ENCODE peak calls at places on chromosomes 5 and 9, in eight cellular contexts. One of them, this sample, is unnamed.
A peak's percentile ranks its signal among the peaks of the same experiment; 100 is the strongest.

GRCh38 chr5:139402561-139403158 is 1.2 kb downstream of the SPATA24 start:
- DNase-seq in A549: peak; percentile 72
- DNase-seq in SK-N-SH: no peak
- DNase-seq in transverse colon: peak; percentile 42
- DNase-seq in HepG2: peak; percentile 49
- DNase-seq in ovary: no peak
- DNase-seq in sigmoid colon: no peak
- DNase-seq in suprapubic skin: no peak
- DNase-seq in this sample: no peak

GRCh38 chr5:168328804-168329203 is 37.4 kb downstream of the WWC1 start:
- DNase-seq in HepG2: peak; percentile 70
- DNase-seq in SK-N-SH: no peak
- DNase-seq in sigmoid colon: no peak
- DNase-seq in ovary: no peak
- DNase-seq in transverse colon: peak; percentile 66
- DNase-seq in A549: peak; percentile 71
- DNase-seq in suprapubic skin: no peak
- DNase-seq in this sample: peak; percentile 53

GRCh38 chr5:39190311-39191102 is 28.9 kb downstream of the FYB1 start:
- DNase-seq in SK-N-SH: no peak
- DNase-seq in A549: no peak
- DNase-seq in sigmoid colon: no peak
- DNase-seq in transverse colon: no peak
- DNase-seq in ovary: no peak
- DNase-seq in HepG2: no peak
- DNase-seq in suprapubic skin: no peak
- DNase-seq in this sample: no peak

GRCh38 chr5:98031496-98031895 is 742.0 kb upstream of the RGMB start:
- DNase-seq in HepG2: no peak
- DNase-seq in SK-N-SH: no peak
- DNase-seq in A549: no peak
- DNase-seq in sigmoid colon: no peak
- DNase-seq in ovary: no peak
- DNase-seq in transverse colon: no peak
- DNase-seq in suprapubic skin: no peak
- DNase-seq in this sample: no peak

GRCh38 chr9:2676466-2676865 is 40.8 kb upstream of the KCNV2 start:
- DNase-seq in transverse colon: no peak
- DNase-seq in A549: no peak
- DNase-seq in ovary: no peak
- DNase-seq in suprapubic skin: no peak
- DNase-seq in sigmoid colon: no peak
- DNase-seq in SK-N-SH: no peak
- DNase-seq in HepG2: peak; percentile 13
- DNase-seq in this sample: peak; percentile 41

GRCh38 chr5:172492991-172493390 is 38.7 kb upstream of the SH3PXD2B start:
- DNase-seq in A549: no peak
- DNase-seq in SK-N-SH: no peak
- DNase-seq in HepG2: no peak
- DNase-seq in sigmoid colon: peak; percentile 80
- DNase-seq in ovary: no peak
- DNase-seq in suprapubic skin: peak; percentile 60
- DNase-seq in transverse colon: peak; percentile 6
- DNase-seq in this sample: no peak

GRCh38 chr5:989961-990530 is 18.6 kb upstream of the NKD2 start:
- DNase-seq in suprapubic skin: peak; percentile 86
- DNase-seq in ovary: no peak
- DNase-seq in SK-N-SH: peak; percentile 48
- DNase-seq in HepG2: no peak
- DNase-seq in transverse colon: peak; percentile 43
- DNase-seq in sigmoid colon: peak; percentile 90
- DNase-seq in A549: no peak
- DNase-seq in this sample: peak; percentile 36

GRCh38 chr9:3875371-3876132 is 349.8 kb upstream of the RFX3 start:
- DNase-seq in suprapubic skin: no peak
- DNase-seq in HepG2: no peak
- DNase-seq in transverse colon: no peak
- DNase-seq in sigmoid colon: no peak
- DNase-seq in A549: peak; percentile 64
- DNase-seq in SK-N-SH: peak; percentile 10
- DNase-seq in ovary: no peak
- DNase-seq in this sample: no peak

GRCh38 chr9:78188594-78188993 is 47.3 kb upstream of the CEP78 start:
- DNase-seq in transverse colon: no peak
- DNase-seq in HepG2: no peak
- DNase-seq in ovary: no peak
- DNase-seq in suprapubic skin: no peak
- DNase-seq in sigmoid colon: no peak
- DNase-seq in A549: no peak
- DNase-seq in SK-N-SH: no peak
- DNase-seq in this sample: no peak

GRCh38 chr5:179553875-179554274 is 3.5 kb downstream of the RUFY1 start:
- DNase-seq in SK-N-SH: no peak
- DNase-seq in suprapubic skin: peak; percentile 44
- DNase-seq in ovary: no peak
- DNase-seq in HepG2: peak; percentile 40
- DNase-seq in transverse colon: no peak
- DNase-seq in sigmoid colon: no peak
- DNase-seq in A549: no peak
- DNase-seq in this sample: no peak

GRCh38 chr9:78365979-78366697 is 69.2 kb downstream of the PSAT1 start:
- DNase-seq in A549: no peak
- DNase-seq in HepG2: no peak
- DNase-seq in ovary: no peak
- DNase-seq in sigmoid colon: no peak
- DNase-seq in transverse colon: no peak
- DNase-seq in suprapubic skin: no peak
- DNase-seq in SK-N-SH: peak; percentile 19
- DNase-seq in this sample: no peak

GRCh38 chr5:74424162-74424868 is 216.2 kb downstream of the ENC1 start:
- DNase-seq in ovary: no peak
- DNase-seq in suprapubic skin: no peak
- DNase-seq in SK-N-SH: no peak
- DNase-seq in transverse colon: no peak
- DNase-seq in HepG2: peak; percentile 75
- DNase-seq in A549: no peak
- DNase-seq in sigmoid colon: no peak
- DNase-seq in this sample: no peak

GRCh38 chr5:125149503-125149902 is 403.1 kb upstream of the ZNF608 start:
- DNase-seq in transverse colon: no peak
- DNase-seq in sigmoid colon: no peak
- DNase-seq in suprapubic skin: no peak
- DNase-seq in HepG2: no peak
- DNase-seq in A549: no peak
- DNase-seq in ovary: no peak
- DNase-seq in SK-N-SH: peak; percentile 30
- DNase-seq in this sample: no peak

GRCh38 chr9:109253241-109253636 is 67.6 kb downstream of the EPB41L4B start:
- DNase-seq in transverse colon: no peak
- DNase-seq in SK-N-SH: no peak
- DNase-seq in ovary: no peak
- DNase-seq in suprapubic skin: no peak
- DNase-seq in HepG2: no peak
- DNase-seq in sigmoid colon: no peak
- DNase-seq in A549: no peak
- DNase-seq in this sample: no peak

GRCh38 chr9:136881691-136882108 is 4.6 kb upstream of the TRAF2 start:
- DNase-seq in HepG2: peak; percentile 52
- DNase-seq in A549: no peak
- DNase-seq in sigmoid colon: no peak
- DNase-seq in ovary: no peak
- DNase-seq in suprapubic skin: no peak
- DNase-seq in transverse colon: peak; percentile 65
- DNase-seq in SK-N-SH: no peak
- DNase-seq in this sample: peak; percentile 61

GRCh38 chr9:117334101-117334500 is 80.8 kb downstream of the ASTN2 start:
- DNase-seq in suprapubic skin: no peak
- DNase-seq in SK-N-SH: no peak
- DNase-seq in HepG2: no peak
- DNase-seq in transverse colon: no peak
- DNase-seq in sigmoid colon: no peak
- DNase-seq in A549: no peak
- DNase-seq in ovary: no peak
- DNase-seq in this sample: no peak

GRCh38 chr9:2466703-2467102 is 154.9 kb upstream of the VLDLR start:
- DNase-seq in transverse colon: peak; percentile 12
- DNase-seq in SK-N-SH: no peak
- DNase-seq in HepG2: no peak
- DNase-seq in suprapubic skin: no peak
- DNase-seq in ovary: no peak
- DNase-seq in sigmoid colon: no peak
- DNase-seq in A549: no peak
- DNase-seq in this sample: no peak

GRCh38 chr5:127088226-127088625 is 14.9 kb upstream of the C5orf63 start:
- DNase-seq in suprapubic skin: no peak
- DNase-seq in SK-N-SH: no peak
- DNase-seq in A549: peak; percentile 13
- DNase-seq in transverse colon: peak; percentile 26
- DNase-seq in ovary: no peak
- DNase-seq in HepG2: no peak
- DNase-seq in sigmoid colon: no peak
- DNase-seq in this sample: no peak

DNA sequence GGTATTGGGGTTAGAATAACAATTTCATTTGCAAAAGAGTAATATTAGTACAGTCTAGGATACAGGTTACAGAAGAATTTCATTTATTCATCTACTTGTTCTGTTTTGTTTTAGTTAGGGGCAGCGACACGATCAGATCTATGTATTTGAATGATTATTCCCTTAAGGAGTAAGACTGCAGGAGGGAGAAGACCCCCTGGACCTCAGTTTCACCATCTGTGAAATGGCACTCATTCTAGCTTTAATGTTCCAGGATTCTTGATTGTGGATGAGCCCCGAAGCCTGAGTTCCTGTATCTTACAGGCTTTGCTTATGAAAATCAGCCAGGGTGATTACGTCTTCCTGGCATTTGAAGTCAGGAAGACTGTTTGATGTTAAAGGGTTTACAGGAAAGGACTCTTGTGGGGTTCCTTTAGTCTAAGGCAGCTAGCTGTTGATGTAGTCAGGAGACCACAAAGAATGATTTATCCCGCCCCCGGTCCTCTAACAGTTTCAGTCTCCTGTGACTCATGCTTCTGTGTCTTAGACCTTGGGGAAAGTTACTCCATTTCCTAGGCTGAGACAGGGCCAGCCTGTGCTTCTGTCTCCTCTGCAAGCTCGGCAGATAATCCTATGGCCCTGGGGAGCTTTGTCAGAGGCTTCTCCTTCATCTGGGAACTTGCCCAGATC is 11.5 kb downstream of the SMIM3 start:
- DNase-seq in suprapubic skin: no peak
- DNase-seq in A549: no peak
- DNase-seq in HepG2: no peak
- DNase-seq in SK-N-SH: no peak
- DNase-seq in ovary: peak; percentile 52
- DNase-seq in transverse colon: peak; percentile 31
- DNase-seq in sigmoid colon: peak; percentile 75
- DNase-seq in this sample: no peak
- H3K4me3 ChIP-seq in suprapubic skin: peak overlapping the region; percentile 3
- H3K4me3 ChIP-seq in A549: no peak overlapping the region
- H3K4me3 ChIP-seq in HepG2: no peak overlapping the region
- H3K4me3 ChIP-seq in SK-N-SH: peak overlapping the region; percentile 43
- H3K4me3 ChIP-seq in ovary: no peak overlapping the region
- H3K4me3 ChIP-seq in transverse colon: no peak overlapping the region
- H3K4me3 ChIP-seq in sigmoid colon: no peak overlapping the region
- H3K4me3 ChIP-seq in this sample: no peak overlapping the region

GRCh38 chr9:34520096-34520495 is 2.7 kb downstream of the ENHO start:
- DNase-seq in transverse colon: no peak
- DNase-seq in suprapubic skin: no peak
- DNase-seq in sigmoid colon: peak; percentile 50
- DNase-seq in HepG2: no peak
- DNase-seq in ovary: no peak
- DNase-seq in A549: no peak
- DNase-seq in SK-N-SH: no peak
- DNase-seq in this sample: no peak
- TF ChIP-seq EP300 in transverse colon: no peak
- TF ChIP-seq EP300 in suprapubic skin: no peak
- TF ChIP-seq EP300 in sigmoid colon: no peak
- TF ChIP-seq EP300 in HepG2: no peak
- TF ChIP-seq EP300 in ovary: no peak
- TF ChIP-seq EP300 in A549: no peak
- TF ChIP-seq EP300 in SK-N-SH: no peak
- TF ChIP-seq EP300 in this sample: no peak

DNA sequence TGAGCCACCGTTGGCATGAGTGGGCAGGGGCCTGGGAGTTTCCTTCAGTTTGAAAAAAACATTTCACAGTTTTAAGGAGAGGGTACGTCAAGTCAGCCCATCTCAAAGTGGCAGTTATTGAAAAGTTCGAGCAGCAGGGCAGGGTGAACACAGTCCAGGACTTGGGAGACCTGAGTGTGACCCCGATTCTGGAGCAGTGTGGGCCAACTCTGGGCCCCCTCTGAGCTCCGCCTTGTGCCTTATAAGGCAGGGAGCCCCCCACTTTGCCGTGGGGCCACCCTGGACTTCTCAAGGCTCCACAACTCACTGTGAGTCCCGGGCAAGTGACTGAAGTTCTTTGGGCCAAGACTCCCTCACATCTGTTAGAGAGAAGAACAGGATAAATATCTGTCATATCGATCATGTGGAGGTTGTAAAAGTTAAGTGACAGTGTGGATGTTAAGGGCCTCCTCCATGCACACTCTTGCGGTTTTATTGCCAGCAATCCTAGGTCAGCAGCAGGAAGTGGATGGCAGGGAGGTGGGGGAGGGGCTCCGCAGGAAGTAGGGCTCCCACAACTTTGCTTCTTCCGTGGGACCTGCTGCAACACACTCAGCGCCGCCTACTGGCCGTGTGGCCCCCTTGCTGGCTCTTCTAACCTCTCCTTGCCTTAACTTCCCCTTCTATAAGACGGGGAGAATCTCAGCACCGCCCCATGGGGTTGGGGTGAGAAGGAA is 38.4 kb downstream of the HRH2 start:
- DNase-seq in ovary: no peak
- DNase-seq in transverse colon: peak; percentile 72
- DNase-seq in A549: peak; percentile 29
- DNase-seq in HepG2: no peak
- DNase-seq in suprapubic skin: no peak
- DNase-seq in SK-N-SH: peak; percentile 55
- DNase-seq in sigmoid colon: peak; percentile 82
- DNase-seq in this sample: peak; percentile 66
- TF ChIP-seq CTCF in ovary: no peak
- TF ChIP-seq CTCF in transverse colon: peak; percentile 50
- TF ChIP-seq CTCF in A549: peak; percentile 50
- TF ChIP-seq CTCF in HepG2: peak; percentile 54
- TF ChIP-seq CTCF in suprapubic skin: peak; percentile 10
- TF ChIP-seq CTCF in SK-N-SH: peak; percentile 29
- TF ChIP-seq CTCF in sigmoid colon: no peak
- TF ChIP-seq CTCF in this sample: peak; percentile 27

GRCh38 chr9:115116620-115117284 is 1.2 kb downstream of the TNC start:
- DNase-seq in transverse colon: no peak
- DNase-seq in A549: no peak
- DNase-seq in suprapubic skin: no peak
- DNase-seq in ovary: no peak
- DNase-seq in sigmoid colon: no peak
- DNase-seq in SK-N-SH: no peak
- DNase-seq in HepG2: no peak
- DNase-seq in this sample: no peak
- H3K4me3 ChIP-seq in transverse colon: peak overlapping the region; percentile 26
- H3K4me3 ChIP-seq in A549: no peak overlapping the region
- H3K4me3 ChIP-seq in suprapubic skin: peak overlapping the region; percentile 30
- H3K4me3 ChIP-seq in ovary: peak overlapping the region; percentile 37
- H3K4me3 ChIP-seq in sigmoid colon: peak overlapping the region; percentile 53
- H3K4me3 ChIP-seq in SK-N-SH: peak overlapping the region; percentile 83
- H3K4me3 ChIP-seq in HepG2: no peak overlapping the region
- H3K4me3 ChIP-seq in this sample: peak overlapping the region; percentile 34

GRCh38 chr9:69671291-69671903 is 774 bp downstream of the APBA1 start:
- DNase-seq in sigmoid colon: no peak
- DNase-seq in A549: no peak
- DNase-seq in suprapubic skin: no peak
- DNase-seq in SK-N-SH: no peak
- DNase-seq in ovary: no peak
- DNase-seq in transverse colon: peak; percentile 20
- DNase-seq in HepG2: no peak
- DNase-seq in this sample: no peak
- TF ChIP-seq EP300 in sigmoid colon: no peak
- TF ChIP-seq EP300 in A549: no peak
- TF ChIP-seq EP300 in suprapubic skin: no peak
- TF ChIP-seq EP300 in SK-N-SH: no peak
- TF ChIP-seq EP300 in ovary: no peak
- TF ChIP-seq EP300 in transverse colon: no peak
- TF ChIP-seq EP300 in HepG2: no peak
- TF ChIP-seq EP300 in this sample: no peak

This sample was measured in stomach.